ENCODE peak calls at places on chromosomes 7 and 10, in five cellular contexts. R is fibroblast of mammary gland, G is kidney epithelial cell, T is brain microvascular endothelial cell, B is adrenal gland. S is an unnamed sample.

GRCh38 chr10:79056361-79056735 is 12.4 kb upstream of the ZMIZ1 start:
- DNase-seq in R (no peak), B (no peak), T (no peak), G (no peak), S (no peak)

GRCh38 chr7:38310601-38311057 is 37.2 kb upstream of the TARP start:
- DNase-seq in G (no peak), B (peak), R (peak), T (no peak), S (no peak)

GRCh38 chr10:90930971-90931841 is 10.3 kb upstream of the ANKRD1 start:
- DNase-seq in G (peak), B (peak), T (peak), R (peak), S (peak)

GRCh38 chr10:31000071-31000787 is 31.4 kb downstream of the ZNF438 start:
- DNase-seq in R (no peak), B (no peak), T (no peak), G (no peak), S (no peak)

GRCh38 chr10:28569506-28570159 is 36.7 kb downstream of the WAC start:
- DNase-seq in T (peak), G (no peak), B (no peak), R (peak), S (peak)

GRCh38 chr10:124612611-124613498 is 131.3 kb downstream of the FAM53B start:
- DNase-seq in T (peak), B (peak), G (no peak), R (peak), S (no peak)

GRCh38 chr10:75926763-75927162 is 495.3 kb downstream of the LRMDA start:
- DNase-seq in G (no peak), B (peak), R (no peak), T (peak), S (no peak)

GRCh38 chr10:71015674-71016073 is 127.3 kb upstream of the PCBD1 start:
- DNase-seq in R (no peak), G (no peak), T (no peak), B (no peak), S (no peak)

DNA sequence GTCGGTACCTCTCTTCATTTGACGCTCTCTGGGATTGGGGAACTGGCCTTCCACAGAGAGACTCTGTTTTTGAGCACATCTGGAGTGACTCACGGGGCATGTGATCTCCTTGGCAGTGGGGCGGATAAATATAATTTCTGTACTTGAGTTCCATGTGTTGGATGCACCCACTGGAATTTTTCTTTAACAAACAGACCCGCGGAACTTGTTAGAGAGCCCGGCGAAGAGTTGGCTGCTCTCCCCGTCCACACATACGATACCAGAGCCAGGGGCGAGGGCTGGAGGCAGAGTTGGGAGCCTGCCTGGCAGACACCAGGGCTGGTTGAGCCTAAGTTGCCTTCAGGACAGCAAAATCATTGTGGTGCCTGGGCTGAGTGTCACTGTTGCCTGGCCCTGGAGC is at the start of gene FAM180A:
- DNase-seq in G (no peak), R (peak), B (peak), T (no peak), S (peak)
- H3K4me3 ChIP-seq in G (no peak), R (peak), B (no peak), T (no peak), S (peak)

GRCh38 chr7:92624298-92624996 is 34.3 kb upstream of the FAM133B start:
- DNase-seq in B (no peak), T (no peak), R (no peak), G (no peak), S (no peak)

GRCh38 chr7:92625617-92626016 is 35.4 kb upstream of the FAM133B start:
- DNase-seq in R (no peak), G (no peak), T (no peak), B (no peak), S (no peak)

GRCh38 chr7:92623544-92623943 is 33.4 kb upstream of the FAM133B start:
- DNase-seq in R (no peak), T (no peak), G (no peak), B (no peak), S (no peak)

GRCh38 chr7:92627956-92628355 is 37.8 kb upstream of the FAM133B start:
- DNase-seq in R (no peak), T (no peak), B (no peak), G (no peak), S (no peak)

DNA sequence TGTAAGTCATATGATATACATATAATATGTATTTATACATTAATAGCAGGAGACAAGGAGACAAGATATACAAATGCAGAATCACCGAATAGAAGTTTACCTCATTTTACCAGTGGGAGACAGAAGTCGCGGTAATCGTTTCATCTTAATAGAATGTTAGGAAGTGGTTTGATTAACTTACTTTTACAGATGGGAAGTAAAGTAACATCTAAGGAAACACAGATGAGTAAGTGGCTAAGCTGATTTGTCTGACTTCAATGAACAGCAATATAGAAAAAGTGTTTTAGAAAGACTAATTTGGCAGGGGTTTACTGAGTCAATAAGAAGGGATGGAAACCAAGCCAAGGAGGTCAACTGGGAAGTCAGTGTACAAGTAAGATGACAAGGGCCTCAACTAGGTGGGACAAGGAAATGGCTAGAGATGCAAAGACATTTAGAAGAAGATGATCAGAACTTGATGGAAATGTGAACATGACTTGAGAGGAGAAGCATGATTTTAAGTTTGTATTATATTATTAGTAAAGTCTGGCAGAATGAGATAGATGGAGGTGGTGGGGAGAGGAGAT is 36.2 kb upstream of the FAM133B start:
- DNase-seq in R (no peak), G (no peak), B (no peak), T (no peak), S (no peak)
- H3K4me3 ChIP-seq in R (no peak), G (no peak), B (no peak), T (no peak), S (no peak)

DNA sequence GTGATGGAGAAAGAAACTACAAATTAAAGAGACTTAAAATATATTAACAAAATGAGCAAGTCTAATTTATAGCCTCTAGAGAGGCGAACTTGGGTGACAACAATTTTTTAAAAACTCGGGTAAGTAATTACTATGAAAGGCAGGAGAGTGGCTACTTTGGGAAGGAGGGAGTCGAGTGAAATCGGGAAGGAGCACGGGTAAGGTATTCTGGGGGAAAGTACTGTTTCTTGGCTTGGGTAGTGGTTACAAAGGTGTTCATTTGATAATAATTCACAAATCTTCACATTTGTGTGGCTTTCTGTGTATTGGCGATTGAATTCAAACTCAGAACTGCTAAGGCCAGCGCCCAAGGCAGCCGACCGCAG is 32.9 kb upstream of the GRID1 start:
- DNase-seq in B (no peak), R (no peak), T (no peak), G (no peak), S (no peak)
- H3K4me3 ChIP-seq in B (no peak), R (no peak), T (no peak), G (no peak), S (peak)

GRCh38 chr7:24757799-24758275 is 573 bp upstream of the GSDME start:
- DNase-seq in B (no peak), T (peak), G (no peak), R (peak), S (no peak)

GRCh38 chr7:24756989-24757798 is at the start of gene GSDME:
- DNase-seq in R (peak), T (peak), B (peak), G (no peak), S (peak)

GRCh38 chr7:24755541-24756416 is 1.5 kb downstream of the GSDME start:
- DNase-seq in R (peak), B (no peak), T (peak), G (peak), S (peak)

GRCh38 chr7:24755096-24755495 is 2.2 kb downstream of the GSDME start:
- DNase-seq in G (no peak), R (no peak), T (no peak), B (no peak), S (no peak)

GRCh38 chr7:24756545-24756988 is 697 bp downstream of the GSDME start:
- DNase-seq in G (no peak), T (no peak), R (no peak), B (no peak), S (no peak)
- H3K4me3 ChIP-seq in G (peak), T (peak), R (peak), B (peak), S (peak)

DNA sequence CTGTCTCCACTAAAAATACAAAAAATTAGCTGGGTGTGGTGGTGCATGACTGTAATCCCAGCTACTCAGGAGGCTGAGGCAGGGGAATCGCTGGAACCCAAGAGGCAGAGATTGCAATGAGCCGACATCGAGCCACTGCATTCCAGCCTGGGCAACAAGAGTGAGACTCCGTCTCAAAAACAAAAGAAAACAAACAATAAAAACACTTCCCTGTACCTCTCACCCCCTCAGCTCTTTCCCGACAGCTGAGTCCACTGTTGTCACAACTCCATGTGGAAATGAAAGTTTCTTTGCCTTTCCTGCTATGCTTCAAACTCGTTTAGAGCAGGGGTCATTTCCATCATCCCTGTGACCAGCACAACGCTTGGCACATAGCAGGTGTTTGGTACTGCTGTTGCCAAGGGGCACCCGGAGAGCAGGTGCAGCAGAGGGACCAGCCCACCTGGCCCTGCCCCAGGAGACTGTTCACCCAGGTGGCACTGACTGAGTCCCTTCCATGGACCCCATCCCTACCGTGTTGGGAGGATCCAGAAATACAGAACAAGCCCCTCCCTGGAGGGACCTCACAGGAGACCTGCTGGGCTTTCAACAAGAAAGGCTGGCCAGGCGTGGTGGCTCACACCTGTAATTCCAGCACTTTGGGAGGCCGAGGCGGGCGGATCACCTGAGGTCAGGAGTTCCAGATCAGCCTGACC is 4.9 kb downstream of the TMEM130 start:
- DNase-seq in T (no peak), G (no peak), B (no peak), R (no peak), S (no peak)
- H3K4me3 ChIP-seq in T (no peak), G (no peak), B (no peak), R (no peak), S (no peak)

DNA sequence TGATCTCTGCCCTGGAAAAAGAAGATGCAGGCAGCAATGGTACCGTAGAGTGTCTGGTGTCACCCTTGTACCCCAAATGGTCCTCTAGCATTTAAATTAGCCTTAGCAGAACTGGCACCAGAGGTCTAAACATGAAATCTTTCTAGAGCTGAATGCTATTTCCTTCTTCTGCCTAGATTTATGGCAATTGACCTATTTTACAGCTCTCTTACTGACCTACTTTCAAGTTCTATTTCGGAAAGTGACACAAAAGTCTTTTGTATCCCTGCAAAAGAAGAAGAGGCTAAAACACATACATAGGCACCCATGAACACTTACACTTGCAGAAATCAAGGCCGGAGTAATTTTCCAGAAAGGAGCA is 10.1 kb upstream of the ADAM12 start:
- DNase-seq in T (no peak), G (no peak), B (no peak), R (no peak), S (no peak)
- H3K4me3 ChIP-seq in T (no peak), G (no peak), B (no peak), R (no peak), S (no peak)

S was measured in AG04450.